ENCODE peak calls at places on chromosomes 5 and 9, in seven cellular contexts. N is right lobe of liver, P is ovary, O is IMR-90, I is heart left ventricle, H is sigmoid colon, F is prostate gland. M is an unnamed sample.
A peak's percentile ranks its signal among the peaks of the same experiment; 100 is the strongest.

GRCh38 chr5:73387630-73388370 is 60.8 kb downstream of the FOXD1 start:
- DNase-seq in H (no peak), F (no peak), O (peak; percentile 48), I (no peak), P (no peak), N (no peak), M (no peak)

GRCh38 chr5:6490693-6491092 is 42.0 kb downstream of the UBE2QL1 start:
- DNase-seq in F (no peak), I (no peak), H (peak; percentile 11), N (no peak), O (no peak), P (no peak), M (no peak)

GRCh38 chr5:148988328-148988727 is 74.5 kb downstream of the SH3TC2 start:
- DNase-seq in N (no peak), F (no peak), P (no peak), O (no peak), I (no peak), H (no peak), M (no peak)

GRCh38 chr9:94554439-94555331 is at the start of gene PCAT7:
- DNase-seq in H (no peak), I (peak; percentile 35), F (peak; percentile 36), N (peak; percentile 77), P (no peak), O (no peak), M (no peak)

GRCh38 chr5:1488882-1489680 is 34.7 kb downstream of the LPCAT1 start:
- DNase-seq in O (peak; percentile 90), N (no peak), P (no peak), H (no peak), F (no peak), I (no peak), M (no peak)

GRCh38 chr5:149133795-149134777 is 7.2 kb upstream of the ABLIM3 start:
- DNase-seq in F (no peak), I (peak; percentile 60), O (peak; percentile 92), N (peak; percentile 74), H (no peak), P (no peak), M (no peak)

GRCh38 chr5:57889558-57889957 is 406.9 kb upstream of the ACTBL2 start:
- DNase-seq in H (no peak), P (no peak), N (no peak), I (no peak), F (no peak), O (peak; percentile 83), M (no peak)

GRCh38 chr9:86407022-86407421 is 52.8 kb upstream of the TUT7 start:
- DNase-seq in N (peak; percentile 59), P (no peak), O (peak; percentile 75), I (no peak), F (peak; percentile 63), H (no peak), M (no peak)

GRCh38 chr5:120545007-120545406 is 80.9 kb downstream of the PRR16 start:
- DNase-seq in P (no peak), N (no peak), F (no peak), I (no peak), O (no peak), H (no peak), M (no peak)

GRCh38 chr5:171484460-171484899 is 65.0 kb downstream of the FGF18 start:
- DNase-seq in F (no peak), P (peak; percentile 33), O (no peak), H (no peak), N (no peak), I (no peak), M (peak; percentile 33)

GRCh38 chr5:134905246-134905996 is 490 bp downstream of the PCBD2 start:
- DNase-seq in O (peak; percentile 74), H (peak; percentile 77), P (peak; percentile 26), N (no peak), F (peak; percentile 43), I (no peak), M (peak; percentile 55)

GRCh38 chr9:30688801-30689200 is 1695.6 kb upstream of the ACO1 start:
- DNase-seq in N (no peak), I (no peak), F (no peak), P (no peak), H (no peak), O (no peak), M (no peak)

GRCh38 chr9:31542384-31543055 is 841.9 kb upstream of the ACO1 start:
- DNase-seq in N (no peak), F (no peak), I (no peak), O (peak; percentile 4), P (peak; percentile 20), H (peak; percentile 60), M (no peak)

GRCh38 chr9:107674252-107674936 is 184.8 kb upstream of the KLF4 start:
- DNase-seq in P (no peak), N (no peak), O (no peak), F (no peak), H (no peak), I (no peak), M (no peak)

GRCh38 chr5:43401827-43402226 is 10.4 kb downstream of the CCL28 start:
- DNase-seq in F (no peak), H (no peak), O (peak; percentile 13), I (no peak), P (no peak), N (no peak), M (no peak)

GRCh38 chr5:24714757-24715156 is 70.0 kb upstream of the CDH10 start:
- DNase-seq in I (no peak), H (no peak), F (no peak), O (no peak), N (no peak), P (no peak), M (no peak)

GRCh38 chr9:110083866-110084265 is 124.1 kb downstream of the C9orf152 start:
- DNase-seq in I (no peak), O (no peak), H (no peak), F (no peak), N (no peak), P (no peak), M (no peak)

GRCh38 chr5:51380603-51381207 is 2.5 kb upstream of the ISL1 start:
- DNase-seq in O (peak; percentile 4), P (no peak), H (no peak), N (no peak), F (no peak), I (no peak), M (no peak)

GRCh38 chr5:69275563-69275962 is 40.9 kb downstream of the CDK7 start:
- DNase-seq in N (no peak), H (no peak), O (no peak), F (no peak), I (no peak), P (no peak), M (no peak)

DNA sequence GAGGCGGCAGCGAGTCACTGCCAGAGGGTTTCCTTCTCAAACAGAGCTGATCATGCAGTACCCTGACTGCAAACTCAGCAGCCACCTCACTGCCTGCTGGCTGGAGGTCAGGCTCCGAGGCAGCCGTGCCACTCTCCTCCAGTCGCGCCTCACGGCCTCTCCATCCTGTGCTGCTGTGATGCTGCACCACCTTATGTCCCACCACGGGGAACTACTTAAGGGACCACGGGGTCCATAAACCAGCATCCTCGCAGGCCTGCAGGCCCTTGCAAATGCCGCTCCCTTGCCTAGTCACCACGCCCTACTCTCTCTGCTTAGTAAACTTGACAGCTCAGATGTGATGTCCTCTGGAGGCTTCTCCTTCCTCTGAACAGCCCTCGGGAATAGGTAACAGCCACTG is 99.2 kb downstream of the CRB2 start:
- DNase-seq in O (no peak), P (no peak), H (peak; percentile 7), N (no peak), I (no peak), F (no peak), M (no peak)
- H3K36me3 ChIP-seq in O (peaks cover 2% of the 10 kb centered on the region), P (no peaks in the 10 kb centered on the region), H (peaks cover 19% of the 10 kb centered on the region), N (peaks cover 8% of the 10 kb centered on the region), I (peaks cover 43% of the 10 kb centered on the region), F (no peaks in the 10 kb centered on the region), M (no peaks in the 10 kb centered on the region)

DNA sequence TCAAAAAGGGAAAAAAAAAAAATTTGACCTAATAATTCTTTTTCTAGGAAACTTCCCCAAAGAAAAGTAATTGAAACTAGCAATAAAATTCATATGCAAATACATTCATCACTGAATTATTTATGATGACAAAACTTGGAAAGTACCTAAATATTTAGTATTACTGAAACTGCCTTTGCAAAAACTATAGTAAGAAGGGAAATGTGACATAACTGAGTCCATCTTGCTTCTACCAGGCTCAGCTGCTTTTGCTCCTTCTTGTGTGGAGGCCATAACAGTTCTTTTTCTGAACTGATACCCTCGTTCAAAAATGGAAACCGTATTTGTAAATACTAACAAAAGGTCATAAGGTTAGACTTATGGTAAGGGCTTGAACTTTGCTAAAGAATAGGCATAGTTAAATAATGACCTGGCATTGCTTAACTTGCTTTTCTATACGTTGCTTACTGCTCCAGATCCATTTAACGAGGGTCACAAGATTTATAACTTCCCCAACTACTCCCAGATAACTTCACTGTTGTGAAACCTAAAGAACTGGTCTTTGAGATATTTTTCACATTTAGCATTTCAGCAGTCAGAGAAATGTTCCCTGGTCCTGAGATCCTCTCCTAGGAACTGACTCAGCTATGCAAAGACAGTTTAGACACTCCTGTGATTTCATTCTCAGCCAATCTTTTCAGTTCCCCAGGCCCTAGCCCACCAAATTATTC is 68.4 kb downstream of the CFAP95 start:
- DNase-seq in F (no peak), P (no peak), H (no peak), I (no peak), O (no peak), N (no peak), M (no peak)
- H3K4me3 ChIP-seq in F (no peak overlapping the region), P (no peak overlapping the region), H (no peak overlapping the region), I (no peak overlapping the region), O (no peak overlapping the region), N (no peak overlapping the region), M (no peak overlapping the region)

DNA sequence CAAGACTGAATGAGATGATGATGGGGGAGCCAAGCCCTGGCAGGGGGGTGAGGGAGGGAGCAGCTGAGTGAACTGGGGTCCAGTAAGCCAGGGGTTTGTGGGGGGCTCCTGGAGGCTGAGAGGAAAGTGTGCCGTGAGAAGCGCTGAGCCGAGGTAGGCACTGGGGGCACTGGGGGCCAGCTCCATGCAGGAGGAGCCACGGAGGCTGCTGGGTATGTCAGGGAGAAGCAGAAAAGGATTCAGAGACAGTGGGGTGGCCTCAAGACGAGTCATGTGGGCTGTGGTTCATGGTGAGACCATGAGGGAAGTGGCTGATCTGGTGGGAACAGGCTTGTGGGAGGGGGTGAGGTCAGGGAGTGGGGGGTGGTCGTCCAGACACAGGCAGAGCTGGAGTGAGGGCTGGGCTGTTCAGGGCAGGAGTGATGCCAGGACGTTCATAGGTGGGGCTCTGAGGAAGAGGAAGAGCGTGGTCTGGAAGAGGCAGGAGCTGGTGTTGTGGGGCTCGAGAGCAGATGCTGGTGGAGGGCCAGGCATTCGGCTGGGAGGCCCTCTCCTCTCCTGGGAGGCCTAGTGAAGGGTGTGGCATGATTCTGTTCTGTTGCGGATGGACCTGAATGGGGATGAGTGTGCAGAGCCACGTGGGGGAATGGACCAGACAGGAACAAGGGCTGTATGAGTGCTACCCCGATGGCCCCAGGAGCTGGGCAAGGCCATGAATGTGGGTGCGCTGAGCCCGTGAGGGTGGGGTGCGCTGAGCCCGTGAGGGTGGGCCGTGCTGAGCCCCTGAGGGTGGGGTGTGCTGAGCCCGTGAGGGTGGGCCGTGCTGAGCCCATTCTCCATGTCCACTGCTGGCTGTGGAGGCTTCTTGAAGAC is 92.7 kb upstream of the CACNA1B start:
- DNase-seq in I (no peak), P (no peak), F (no peak), O (no peak), N (no peak), H (peak; percentile 25), M (no peak)
- TF ChIP-seq POLR2A in I (no peak), P (no peak), F (no peak), O (no peak), N (no peak), H (no peak), M (no peak)

GRCh38 chr9:108967916-108968315 is 33.7 kb downstream of the ABITRAM start:
- DNase-seq in I (no peak), F (no peak), N (no peak), O (no peak), H (no peak), P (no peak), M (no peak)

GRCh38 chr9:108961151-108961550 is 27.0 kb downstream of the ABITRAM start:
- DNase-seq in O (no peak), N (no peak), I (no peak), P (no peak), F (no peak), H (no peak), M (no peak)

GRCh38 chr9:108963459-108964143 is 29.4 kb downstream of the ABITRAM start:
- DNase-seq in P (no peak), F (peak; percentile 48), H (no peak), I (no peak), O (peak; percentile 4), N (no peak), M (no peak)
- H3K36me3 ChIP-seq in P (no peaks in the 10 kb centered on the region), F (no peaks in the 10 kb centered on the region), H (peaks cover 25% of the 10 kb centered on the region), I (peaks cover 16% of the 10 kb centered on the region), O (peaks cover 8% of the 10 kb centered on the region), N (no peaks in the 10 kb centered on the region), M (no peaks in the 10 kb centered on the region)

M was measured in tibial nerve.